ENCODE peak calls at places on chromosomes 12 and 14, in ten cellular contexts. One of them, this sample, is unnamed.

GRCh38 chr12:90899456-90900182 is 55.4 kb downstream of the CCER1 start:
- DNase-seq in esophagus squamous epithelium: no peak
- DNase-seq in stomach: no peak
- DNase-seq in suprapubic skin: no peak
- DNase-seq in mesendoderm: no peak
- DNase-seq in SJCRH30: no peak
- DNase-seq in dorsolateral prefrontal cortex: no peak
- DNase-seq in SK-N-SH: no peak
- DNase-seq in aorta: no peak
- DNase-seq in OCI-LY7: no peak
- DNase-seq in this sample: no peak

GRCh38 chr14:98174031-98174430 is 1098.0 kb downstream of the BCL11B start:
- DNase-seq in esophagus squamous epithelium: no peak
- DNase-seq in stomach: no peak
- DNase-seq in suprapubic skin: no peak
- DNase-seq in mesendoderm: no peak
- DNase-seq in SJCRH30: no peak
- DNase-seq in dorsolateral prefrontal cortex: no peak
- DNase-seq in SK-N-SH: no peak
- DNase-seq in aorta: no peak
- DNase-seq in OCI-LY7: no peak
- DNase-seq in this sample: no peak

GRCh38 chr12:2624543-2625266 is 170.1 kb upstream of the FKBP4 start:
- DNase-seq in esophagus squamous epithelium: no peak
- DNase-seq in stomach: no peak
- DNase-seq in suprapubic skin: no peak
- DNase-seq in mesendoderm: peak
- DNase-seq in SJCRH30: peak
- DNase-seq in dorsolateral prefrontal cortex: no peak
- DNase-seq in SK-N-SH: peak
- DNase-seq in aorta: no peak
- DNase-seq in OCI-LY7: peak
- DNase-seq in this sample: peak

GRCh38 chr12:58757422-58757821 is 162.9 kb downstream of the LRIG3 start:
- DNase-seq in esophagus squamous epithelium: no peak
- DNase-seq in stomach: no peak
- DNase-seq in suprapubic skin: no peak
- DNase-seq in mesendoderm: no peak
- DNase-seq in SJCRH30: peak
- DNase-seq in dorsolateral prefrontal cortex: no peak
- DNase-seq in SK-N-SH: no peak
- DNase-seq in aorta: no peak
- DNase-seq in OCI-LY7: no peak
- DNase-seq in this sample: no peak

GRCh38 chr12:18578191-18578590 is 159.6 kb downstream of the PLCZ1 start:
- DNase-seq in esophagus squamous epithelium: no peak
- DNase-seq in stomach: no peak
- DNase-seq in suprapubic skin: no peak
- DNase-seq in mesendoderm: no peak
- DNase-seq in SJCRH30: no peak
- DNase-seq in dorsolateral prefrontal cortex: no peak
- DNase-seq in SK-N-SH: no peak
- DNase-seq in aorta: no peak
- DNase-seq in OCI-LY7: no peak
- DNase-seq in this sample: no peak

GRCh38 chr12:101855364-101855884 is 22.0 kb upstream of the DRAM1 start:
- DNase-seq in esophagus squamous epithelium: no peak
- DNase-seq in stomach: no peak
- DNase-seq in suprapubic skin: no peak
- DNase-seq in mesendoderm: no peak
- DNase-seq in SJCRH30: no peak
- DNase-seq in dorsolateral prefrontal cortex: no peak
- DNase-seq in SK-N-SH: no peak
- DNase-seq in aorta: no peak
- DNase-seq in OCI-LY7: no peak
- DNase-seq in this sample: no peak

GRCh38 chr12:111024205-111024794 is 103.9 kb upstream of the MYL2 start:
- DNase-seq in esophagus squamous epithelium: no peak
- DNase-seq in stomach: peak
- DNase-seq in suprapubic skin: no peak
- DNase-seq in mesendoderm: peak
- DNase-seq in SJCRH30: peak
- DNase-seq in dorsolateral prefrontal cortex: peak
- DNase-seq in SK-N-SH: peak
- DNase-seq in aorta: peak
- DNase-seq in OCI-LY7: peak
- DNase-seq in this sample: peak

GRCh38 chr14:99508896-99509629 is 27.9 kb downstream of the CCNK start:
- DNase-seq in esophagus squamous epithelium: no peak
- DNase-seq in stomach: peak
- DNase-seq in suprapubic skin: no peak
- DNase-seq in mesendoderm: peak
- DNase-seq in SJCRH30: no peak
- DNase-seq in dorsolateral prefrontal cortex: no peak
- DNase-seq in SK-N-SH: no peak
- DNase-seq in aorta: no peak
- DNase-seq in OCI-LY7: no peak
- DNase-seq in this sample: no peak

GRCh38 chr12:52157566-52158150 is 34.2 kb downstream of the KRT80 start:
- DNase-seq in esophagus squamous epithelium: no peak
- DNase-seq in stomach: no peak
- DNase-seq in suprapubic skin: no peak
- DNase-seq in mesendoderm: no peak
- DNase-seq in SJCRH30: no peak
- DNase-seq in dorsolateral prefrontal cortex: no peak
- DNase-seq in SK-N-SH: no peak
- DNase-seq in aorta: no peak
- DNase-seq in OCI-LY7: no peak
- DNase-seq in this sample: no peak

GRCh38 chr12:52152905-52153317 is 38.9 kb downstream of the KRT80 start:
- DNase-seq in esophagus squamous epithelium: no peak
- DNase-seq in stomach: no peak
- DNase-seq in suprapubic skin: no peak
- DNase-seq in mesendoderm: no peak
- DNase-seq in SJCRH30: no peak
- DNase-seq in dorsolateral prefrontal cortex: no peak
- DNase-seq in SK-N-SH: no peak
- DNase-seq in aorta: no peak
- DNase-seq in OCI-LY7: no peak
- DNase-seq in this sample: no peak

GRCh38 chr12:52156310-52156709 is 35.5 kb downstream of the KRT80 start:
- DNase-seq in esophagus squamous epithelium: no peak
- DNase-seq in stomach: no peak
- DNase-seq in suprapubic skin: no peak
- DNase-seq in mesendoderm: no peak
- DNase-seq in SJCRH30: no peak
- DNase-seq in dorsolateral prefrontal cortex: no peak
- DNase-seq in SK-N-SH: no peak
- DNase-seq in aorta: no peak
- DNase-seq in OCI-LY7: no peak
- DNase-seq in this sample: no peak

GRCh38 chr12:52156757-52157565 is 34.9 kb downstream of the KRT80 start:
- DNase-seq in esophagus squamous epithelium: no peak
- DNase-seq in stomach: peak
- DNase-seq in suprapubic skin: no peak
- DNase-seq in mesendoderm: peak
- DNase-seq in SJCRH30: peak
- DNase-seq in dorsolateral prefrontal cortex: peak
- DNase-seq in SK-N-SH: peak
- DNase-seq in aorta: peak
- DNase-seq in OCI-LY7: peak
- DNase-seq in this sample: peak

DNA sequence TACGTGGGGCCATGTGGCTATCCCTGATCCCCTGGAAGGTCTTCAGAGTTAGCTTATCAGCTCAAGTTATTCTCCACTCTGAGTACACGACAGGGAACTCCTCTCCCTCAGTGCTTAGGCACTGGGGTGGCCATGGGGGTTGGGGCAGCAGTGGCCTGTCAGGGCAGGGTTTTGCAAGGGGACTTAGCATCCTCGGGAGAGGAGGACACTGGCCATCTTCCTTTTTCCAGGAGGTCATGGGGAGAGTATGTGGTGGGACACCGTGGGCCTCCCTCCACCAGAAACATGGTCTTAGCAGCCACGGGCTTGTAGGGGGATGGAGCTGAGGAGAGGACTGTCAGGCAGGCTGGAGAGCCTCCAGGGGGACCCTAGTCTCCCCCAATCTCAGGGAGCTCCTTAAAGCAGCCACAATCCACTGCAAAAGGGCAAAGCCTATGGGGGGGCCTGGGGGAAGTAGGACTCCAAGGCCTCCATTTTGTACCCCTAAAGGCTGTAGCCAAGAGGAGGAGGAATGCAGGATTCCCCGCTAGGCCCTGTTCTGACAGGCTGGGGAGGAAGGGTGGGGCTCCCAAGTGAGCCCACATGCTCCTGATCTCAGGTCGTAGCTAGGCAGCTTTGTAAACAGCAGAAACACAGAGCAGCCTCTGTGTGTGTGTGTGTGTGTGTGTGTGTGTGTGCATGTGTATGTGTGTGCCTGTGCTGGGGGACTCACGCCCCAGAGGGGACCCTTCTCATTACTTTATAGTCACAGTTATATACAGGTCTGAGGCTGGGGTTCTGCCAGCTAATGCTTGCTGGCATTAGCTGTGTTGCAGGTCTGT is 36.6 kb downstream of the KRT80 start:
- DNase-seq in esophagus squamous epithelium: no peak
- DNase-seq in stomach: no peak
- DNase-seq in suprapubic skin: no peak
- DNase-seq in mesendoderm: no peak
- DNase-seq in SJCRH30: no peak
- DNase-seq in dorsolateral prefrontal cortex: no peak
- DNase-seq in SK-N-SH: no peak
- DNase-seq in aorta: no peak
- DNase-seq in OCI-LY7: no peak
- DNase-seq in this sample: no peak
- H3K27ac ChIP-seq in esophagus squamous epithelium: peak
- H3K27ac ChIP-seq in stomach: peak
- H3K27ac ChIP-seq in suprapubic skin: peak
- H3K27ac ChIP-seq in mesendoderm: no peak
- H3K27ac ChIP-seq in SJCRH30: no peak
- H3K27ac ChIP-seq in dorsolateral prefrontal cortex: no peak
- H3K27ac ChIP-seq in SK-N-SH: no peak
- H3K27ac ChIP-seq in aorta: no peak
- H3K27ac ChIP-seq in OCI-LY7: no peak
- H3K27ac ChIP-seq in this sample: no peak

GRCh38 chr14:101845496-101845895 is 84.0 kb downstream of the PPP2R5C start:
- DNase-seq in esophagus squamous epithelium: no peak
- DNase-seq in stomach: no peak
- DNase-seq in suprapubic skin: no peak
- DNase-seq in mesendoderm: no peak
- DNase-seq in SJCRH30: no peak
- DNase-seq in dorsolateral prefrontal cortex: no peak
- DNase-seq in SK-N-SH: no peak
- DNase-seq in aorta: no peak
- DNase-seq in OCI-LY7: no peak
- DNase-seq in this sample: no peak
- H3K27ac ChIP-seq in esophagus squamous epithelium: no peak
- H3K27ac ChIP-seq in stomach: no peak
- H3K27ac ChIP-seq in suprapubic skin: no peak
- H3K27ac ChIP-seq in mesendoderm: no peak
- H3K27ac ChIP-seq in SJCRH30: no peak
- H3K27ac ChIP-seq in dorsolateral prefrontal cortex: no peak
- H3K27ac ChIP-seq in SK-N-SH: peak
- H3K27ac ChIP-seq in aorta: no peak
- H3K27ac ChIP-seq in OCI-LY7: no peak
- H3K27ac ChIP-seq in this sample: no peak

GRCh38 chr12:128388461-128388921 is 121.5 kb downstream of the TMEM132C start:
- DNase-seq in esophagus squamous epithelium: no peak
- DNase-seq in stomach: no peak
- DNase-seq in suprapubic skin: no peak
- DNase-seq in mesendoderm: no peak
- DNase-seq in SJCRH30: peak
- DNase-seq in dorsolateral prefrontal cortex: no peak
- DNase-seq in SK-N-SH: no peak
- DNase-seq in aorta: no peak
- DNase-seq in OCI-LY7: no peak
- DNase-seq in this sample: no peak
- H3K27ac ChIP-seq in esophagus squamous epithelium: no peak
- H3K27ac ChIP-seq in stomach: no peak
- H3K27ac ChIP-seq in suprapubic skin: peak
- H3K27ac ChIP-seq in mesendoderm: no peak
- H3K27ac ChIP-seq in SJCRH30: no peak
- H3K27ac ChIP-seq in dorsolateral prefrontal cortex: no peak
- H3K27ac ChIP-seq in SK-N-SH: no peak
- H3K27ac ChIP-seq in aorta: no peak
- H3K27ac ChIP-seq in OCI-LY7: no peak
- H3K27ac ChIP-seq in this sample: no peak

GRCh38 chr14:95320076-95320895 is 578 bp upstream of the CLMN start:
- DNase-seq in esophagus squamous epithelium: no peak
- DNase-seq in stomach: no peak
- DNase-seq in suprapubic skin: no peak
- DNase-seq in mesendoderm: peak
- DNase-seq in SJCRH30: peak
- DNase-seq in dorsolateral prefrontal cortex: peak
- DNase-seq in SK-N-SH: no peak
- DNase-seq in aorta: peak
- DNase-seq in OCI-LY7: peak
- DNase-seq in this sample: peak

GRCh38 chr14:95317817-95318343 is 1.8 kb downstream of the CLMN start:
- DNase-seq in esophagus squamous epithelium: no peak
- DNase-seq in stomach: no peak
- DNase-seq in suprapubic skin: no peak
- DNase-seq in mesendoderm: no peak
- DNase-seq in SJCRH30: no peak
- DNase-seq in dorsolateral prefrontal cortex: peak
- DNase-seq in SK-N-SH: no peak
- DNase-seq in aorta: no peak
- DNase-seq in OCI-LY7: no peak
- DNase-seq in this sample: no peak

GRCh38 chr14:95318870-95319311 is 817 bp downstream of the CLMN start:
- DNase-seq in esophagus squamous epithelium: no peak
- DNase-seq in stomach: no peak
- DNase-seq in suprapubic skin: no peak
- DNase-seq in mesendoderm: no peak
- DNase-seq in SJCRH30: no peak
- DNase-seq in dorsolateral prefrontal cortex: no peak
- DNase-seq in SK-N-SH: no peak
- DNase-seq in aorta: no peak
- DNase-seq in OCI-LY7: no peak
- DNase-seq in this sample: peak

GRCh38 chr14:95318399-95318834 is 1.3 kb downstream of the CLMN start:
- DNase-seq in esophagus squamous epithelium: no peak
- DNase-seq in stomach: no peak
- DNase-seq in suprapubic skin: no peak
- DNase-seq in mesendoderm: no peak
- DNase-seq in SJCRH30: no peak
- DNase-seq in dorsolateral prefrontal cortex: peak
- DNase-seq in SK-N-SH: no peak
- DNase-seq in aorta: no peak
- DNase-seq in OCI-LY7: peak
- DNase-seq in this sample: no peak

DNA sequence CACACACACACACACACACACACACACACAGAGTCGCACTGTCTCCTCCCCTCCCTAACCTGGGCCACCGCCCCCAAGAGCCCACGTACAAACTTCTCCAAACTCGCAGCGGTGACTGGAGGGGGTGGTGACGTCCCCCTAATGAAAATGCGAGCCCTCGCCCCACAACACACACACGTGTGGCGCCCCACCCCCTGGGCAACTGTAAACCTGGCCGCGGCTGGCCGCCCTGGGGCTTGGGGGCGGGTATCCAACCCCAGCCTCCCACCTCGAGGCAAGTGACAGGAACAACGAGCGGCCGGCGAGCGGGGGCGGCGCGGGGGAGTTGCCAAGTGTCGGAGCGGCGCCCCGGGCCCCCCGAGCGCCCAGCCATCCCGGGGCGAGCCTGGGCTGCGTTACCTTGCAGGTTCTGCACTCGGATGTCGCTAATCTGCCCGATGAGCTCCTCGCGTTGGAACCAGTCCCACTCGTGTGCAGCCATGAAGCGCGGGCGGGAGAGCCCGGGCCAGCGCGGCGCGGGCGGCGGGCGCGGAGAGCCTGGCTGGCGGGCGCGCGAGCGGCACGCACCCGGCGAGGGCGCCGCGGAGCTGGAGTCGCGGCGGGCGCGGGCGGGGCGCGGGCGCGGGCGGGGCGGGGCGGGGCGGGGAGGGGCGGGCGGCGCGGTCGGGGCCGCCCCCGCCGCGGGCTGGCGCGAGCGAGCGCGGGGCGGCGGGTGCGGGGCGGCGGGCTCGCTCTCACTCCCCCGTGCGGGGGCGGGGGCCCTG is at the start of gene CLMN:
- DNase-seq in esophagus squamous epithelium: no peak
- DNase-seq in stomach: peak
- DNase-seq in suprapubic skin: no peak
- DNase-seq in mesendoderm: peak
- DNase-seq in SJCRH30: peak
- DNase-seq in dorsolateral prefrontal cortex: peak
- DNase-seq in SK-N-SH: peak
- DNase-seq in aorta: peak
- DNase-seq in OCI-LY7: peak
- DNase-seq in this sample: peak
- H3K27ac ChIP-seq in esophagus squamous epithelium: peak
- H3K27ac ChIP-seq in stomach: peak
- H3K27ac ChIP-seq in suprapubic skin: peak
- H3K27ac ChIP-seq in mesendoderm: no peak
- H3K27ac ChIP-seq in SJCRH30: peak
- H3K27ac ChIP-seq in dorsolateral prefrontal cortex: peak
- H3K27ac ChIP-seq in SK-N-SH: no peak
- H3K27ac ChIP-seq in aorta: no peak
- H3K27ac ChIP-seq in OCI-LY7: no peak
- H3K27ac ChIP-seq in this sample: no peak

This sample was measured in A673.